ENCODE peak calls at places on chromosomes 3 and 15, in nine cellular contexts. F is aorta; A is stromal cell of bone marrow; Q is osteocyte; Y is T-helper 2 cell treated with Interferon-gamma antibody and Interleukin-4, amounts not matched to agents 5 μg/mL and 100 μg/mL, for 36 hours; P is Daoy; J is ACHN; M is HuH-7; D is NCI-H1105 treated with DMSO at 0.1 percent for 48 hours. Z is an unnamed sample.

GRCh38 chr3:141949394-141949793 is 73.0 kb downstream of the ATP1B3 start:
- DNase-seq in D (no peak), F (peak), A (no peak), P (no peak), J (no peak), M (no peak), Q (peak), Y (no peak), Z (no peak)

GRCh38 chr3:15611018-15611417 is 9.5 kb downstream of the BTD start:
- DNase-seq in Q (no peak), J (no peak), D (no peak), Y (no peak), A (no peak), M (no peak), F (no peak), P (no peak), Z (no peak)

GRCh38 chr3:31448035-31448881 is 84.5 kb upstream of the STT3B start:
- DNase-seq in Q (no peak), M (peak), P (peak), A (no peak), Y (no peak), F (no peak), J (peak), D (no peak), Z (no peak)

GRCh38 chr3:17577795-17578520 is 164.5 kb downstream of the TBC1D5 start:
- DNase-seq in P (no peak), M (no peak), Y (no peak), J (no peak), F (no peak), A (no peak), Q (no peak), D (no peak), Z (no peak)

GRCh38 chr3:11662392-11662990 is 18.8 kb upstream of the VGLL4 start:
- DNase-seq in M (no peak), D (no peak), Y (no peak), Q (no peak), P (no peak), J (peak), F (no peak), A (no peak), Z (no peak)

GRCh38 chr3:50550079-50550736 is 17.3 kb downstream of the C3orf18 start:
- DNase-seq in F (peak), Y (peak), D (peak), P (peak), Q (peak), A (no peak), J (peak), M (peak), Z (no peak)

GRCh38 chr3:66633564-66633963 is 132.7 kb upstream of the LRIG1 start:
- DNase-seq in Y (no peak), F (no peak), Q (no peak), J (no peak), D (no peak), M (no peak), P (no peak), A (no peak), Z (no peak)

GRCh38 chr15:60138397-60138968 is 134.4 kb downstream of the FOXB1 start:
- DNase-seq in F (no peak), Y (no peak), A (no peak), M (no peak), D (no peak), Q (no peak), P (no peak), J (no peak), Z (no peak)

GRCh38 chr15:69787791-69788190 is 309.9 kb downstream of the TLE3 start:
- DNase-seq in A (no peak), F (no peak), J (no peak), Y (no peak), P (no peak), Q (peak), D (no peak), M (no peak), Z (no peak)

GRCh38 chr3:134078169-134078821 is 48.6 kb upstream of the SLCO2A1 start:
- DNase-seq in J (no peak), D (no peak), M (no peak), P (no peak), Y (no peak), Q (peak), F (no peak), A (peak), Z (no peak)

GRCh38 chr15:94951538-94951937 is 720.2 kb downstream of the MCTP2 start:
- DNase-seq in P (no peak), A (no peak), D (no peak), F (no peak), Y (no peak), J (no peak), M (no peak), Q (no peak), Z (no peak)

GRCh38 chr3:107106316-107106715 is 270.9 kb upstream of the CCDC54 start:
- DNase-seq in M (no peak), F (no peak), Q (no peak), Y (no peak), P (peak), J (peak), A (no peak), D (no peak), Z (no peak)

GRCh38 chr3:160638184-160638583 is 38.8 kb upstream of the ARL14 start:
- DNase-seq in D (no peak), A (no peak), Q (no peak), F (no peak), J (no peak), Y (no peak), M (no peak), P (no peak), Z (no peak)

GRCh38 chr3:124607163-124607562 is 123.1 kb upstream of the UMPS start:
- DNase-seq in P (peak), A (peak), D (no peak), M (no peak), Q (no peak), Y (no peak), F (no peak), J (no peak), Z (no peak)

GRCh38 chr3:165622356-165622755 is 214.9 kb downstream of the BCHE start:
- DNase-seq in A (no peak), P (no peak), D (no peak), J (no peak), M (no peak), Y (no peak), Q (no peak), F (no peak), Z (no peak)

GRCh38 chr15:40593588-40594428 is at the start of gene KNL1:
- DNase-seq in M (peak), F (peak), J (peak), Y (peak), Q (peak), A (peak), D (peak), P (peak), Z (peak)

GRCh38 chr15:25247418-25248030 is 191.3 kb downstream of the UBE3A start:
- DNase-seq in A (no peak), Y (no peak), F (peak), M (no peak), D (no peak), Q (peak), J (no peak), P (no peak), Z (no peak)

GRCh38 chr3:158272071-158272470 is 162.2 kb downstream of the RSRC1 start:
- DNase-seq in A (no peak), Q (no peak), P (no peak), D (peak), J (no peak), F (no peak), M (no peak), Y (no peak), Z (no peak)

GRCh38 chr3:149703474-149703873 is 45.6 kb upstream of the WWTR1 start:
- DNase-seq in F (no peak), A (peak), M (no peak), J (no peak), Y (no peak), D (no peak), P (no peak), Q (no peak), Z (no peak)

GRCh38 chr3:73622135-73622534 is 2.6 kb downstream of the PDZRN3 start:
- DNase-seq in Y (no peak), F (peak), A (no peak), P (no peak), M (peak), D (peak), J (no peak), Q (peak), Z (no peak)

GRCh38 chr3:154421067-154421466 is 8.9 kb downstream of the GPR149 start:
- DNase-seq in D (no peak), Y (no peak), J (peak), A (no peak), F (no peak), Q (no peak), M (no peak), P (no peak), Z (no peak)

GRCh38 chr3:156150434-156151066 is 30.2 kb downstream of the KCNAB1 start:
- DNase-seq in J (peak), Y (no peak), Q (no peak), D (peak), P (peak), M (peak), F (no peak), A (peak), Z (no peak)

GRCh38 chr3:63824309-63824708 is 5.2 kb downstream of the C3orf49 start:
- DNase-seq in D (no peak), P (peak), J (no peak), M (no peak), F (no peak), Y (no peak), A (no peak), Q (no peak), Z (peak)

GRCh38 chr3:177491301-177492031 is 294.2 kb upstream of the TBL1XR1 start:
- DNase-seq in Q (no peak), A (peak), D (no peak), Y (no peak), P (no peak), J (no peak), M (no peak), F (no peak), Z (no peak)

GRCh38 chr3:131036986-131037385 is 10.3 kb downstream of the NEK11 start:
- DNase-seq in Q (no peak), Y (no peak), J (no peak), D (no peak), A (no peak), P (no peak), M (no peak), F (no peak), Z (no peak)

GRCh38 chr15:41780266-41780665 is 6.0 kb downstream of the MAPKBP1 start:
- DNase-seq in D (no peak), J (no peak), P (no peak), M (no peak), F (no peak), A (no peak), Q (no peak), Y (no peak), Z (no peak)

GRCh38 chr3:160765211-160765610 is 9.2 kb downstream of the PPM1L start:
- DNase-seq in A (no peak), M (no peak), Q (no peak), F (no peak), Y (no peak), J (no peak), D (no peak), P (no peak), Z (no peak)

GRCh38 chr3:107064445-107065060 is 312.7 kb upstream of the CCDC54 start:
- DNase-seq in D (peak), Q (no peak), A (peak), P (peak), F (peak), J (peak), Y (peak), M (peak), Z (no peak)

GRCh38 chr15:70463453-70463834 is 299.9 kb downstream of the UACA start:
- DNase-seq in J (no peak), P (no peak), D (no peak), F (no peak), M (no peak), Q (no peak), A (no peak), Y (no peak), Z (no peak)

GRCh38 chr3:192566706-192567290 is 160.5 kb downstream of the FGF12 start:
- DNase-seq in Y (peak), A (peak), D (peak), J (peak), F (peak), M (peak), Q (no peak), P (peak), Z (no peak)

GRCh38 chr3:106281231-106281630 is 412.4 kb upstream of the CBLB start:
- DNase-seq in D (no peak), J (no peak), M (no peak), A (no peak), Q (no peak), P (no peak), Y (no peak), F (no peak), Z (no peak)

Z was measured in RWPE2.